ENCODE peak calls at places on chromosomes 1 and 21, in ten cellular contexts. R, I, H, V, F, Q, K, M, Z and Y are unnamed samples. For H3K9me3, the result is how much of the 10 kb centered on the place peaks cover.

GRCh38 chr1:50973875-50974617 is 4.0 kb downstream of the CDKN2C start:
- DNase-seq in H (no peak), M (peak), R (no peak), F (no peak), I (no peak), V (no peak), K (no peak), Q (peak), Z (no peak), Y (no peak)

GRCh38 chr1:178379807-178380206 is 117.0 kb downstream of the CLEC20A start:
- DNase-seq in K (no peak), M (peak), V (no peak), F (no peak), H (no peak), I (no peak), Q (peak), Z (no peak), R (no peak), Y (peak)

GRCh38 chr1:54234284-54234683 is 34.3 kb downstream of the MRPL37 start:
- DNase-seq in V (no peak), F (no peak), K (no peak), R (no peak), Q (no peak), H (no peak), Z (no peak), M (no peak), I (no peak), Y (no peak)

GRCh38 chr1:212858461-212859265 is 588 bp downstream of the FLVCR1 start:
- DNase-seq in K (no peak), I (peak), V (peak), F (peak), Q (peak), Z (peak), H (no peak), R (peak), M (no peak), Y (no peak)

GRCh38 chr1:19220080-19220846 is 10.2 kb upstream of the UBR4 start:
- DNase-seq in H (no peak), Q (no peak), V (no peak), F (no peak), M (no peak), Z (no peak), I (no peak), K (no peak), R (no peak), Y (no peak)

GRCh38 chr1:46020005-46020404 is 112.4 kb downstream of the PIK3R3 start:
- DNase-seq in R (no peak), I (no peak), Z (no peak), V (no peak), H (no peak), M (no peak), K (no peak), F (no peak), Q (no peak), Y (no peak)

GRCh38 chr1:26543444-26543835 is 13.9 kb downstream of the RPS6KA1 start:
- DNase-seq in Q (no peak), M (no peak), K (no peak), V (no peak), Z (no peak), H (no peak), R (no peak), I (no peak), F (no peak), Y (no peak)

GRCh38 chr1:44523747-44524146 is 118.7 kb downstream of the RNF220 start:
- DNase-seq in V (no peak), Q (no peak), R (no peak), Z (no peak), H (no peak), F (no peak), M (no peak), K (no peak), I (no peak), Y (no peak)

GRCh38 chr1:69246109-69246508 is 321.6 kb upstream of the LRRC7 start:
- DNase-seq in Z (no peak), F (no peak), K (no peak), M (no peak), V (no peak), I (no peak), H (no peak), R (no peak), Q (no peak), Y (no peak)

GRCh38 chr1:6745073-6745472 is 40.2 kb upstream of the CAMTA1 start:
- DNase-seq in Q (no peak), Z (no peak), I (no peak), H (no peak), F (no peak), M (no peak), R (no peak), K (no peak), V (no peak), Y (no peak)

DNA sequence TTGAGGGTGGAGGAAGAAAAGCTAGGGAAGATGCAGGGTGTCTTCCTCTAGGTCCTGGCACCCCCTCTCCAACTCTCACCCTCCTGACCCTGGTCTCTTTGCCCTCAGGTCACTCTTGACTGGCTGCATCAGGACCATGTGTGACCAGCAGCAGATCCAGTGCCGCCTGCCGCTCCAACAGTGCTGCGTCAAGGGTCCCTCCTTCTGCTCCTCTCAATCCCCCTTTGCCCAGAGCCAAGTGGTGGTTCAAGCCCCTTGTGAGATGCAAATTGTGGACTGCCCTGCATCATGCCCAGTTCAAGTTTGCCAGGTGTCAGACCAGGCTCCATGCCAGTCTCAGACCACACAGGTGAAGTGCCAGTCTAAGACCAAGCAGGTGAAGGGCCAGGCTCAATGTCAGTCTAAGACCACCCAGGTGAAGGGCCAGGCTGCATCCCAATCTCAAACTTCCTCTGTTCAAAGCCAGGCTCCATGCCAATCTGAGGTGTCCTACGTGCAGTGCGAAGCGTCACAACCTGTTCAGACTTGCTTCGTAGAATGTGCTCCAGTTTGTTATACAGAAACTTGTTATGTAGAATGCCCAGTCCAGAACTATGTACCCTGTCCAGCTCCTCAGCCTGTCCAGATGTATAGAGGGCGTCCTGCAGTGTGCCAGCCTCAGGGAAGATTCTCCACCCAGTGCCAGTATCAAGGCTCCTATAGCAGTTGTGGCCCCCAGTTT is 1.8 kb downstream of the KPRP start:
- DNase-seq in H (no peak), Q (no peak), M (no peak), F (no peak), R (no peak), Z (no peak), V (no peak), K (no peak), I (no peak), Y (no peak)
- H3K9me3 ChIP-seq in H (under half), Q (under half), M (under half), F (under half), R (under half), Z (under half), V (under half), K (under half), I (under half), Y (under half)

GRCh38 chr1:48999321-48999720 is 222.6 kb upstream of the BEND5 start:
- DNase-seq in M (no peak), K (no peak), H (no peak), I (no peak), V (no peak), F (no peak), R (no peak), Q (no peak), Z (no peak), Y (no peak)
- H3K9me3 ChIP-seq in M (under half), K (under half), H (under half), I (under half), V (under half), F (under half), R (under half), Q (under half), Z (under half), Y (under half)

DNA sequence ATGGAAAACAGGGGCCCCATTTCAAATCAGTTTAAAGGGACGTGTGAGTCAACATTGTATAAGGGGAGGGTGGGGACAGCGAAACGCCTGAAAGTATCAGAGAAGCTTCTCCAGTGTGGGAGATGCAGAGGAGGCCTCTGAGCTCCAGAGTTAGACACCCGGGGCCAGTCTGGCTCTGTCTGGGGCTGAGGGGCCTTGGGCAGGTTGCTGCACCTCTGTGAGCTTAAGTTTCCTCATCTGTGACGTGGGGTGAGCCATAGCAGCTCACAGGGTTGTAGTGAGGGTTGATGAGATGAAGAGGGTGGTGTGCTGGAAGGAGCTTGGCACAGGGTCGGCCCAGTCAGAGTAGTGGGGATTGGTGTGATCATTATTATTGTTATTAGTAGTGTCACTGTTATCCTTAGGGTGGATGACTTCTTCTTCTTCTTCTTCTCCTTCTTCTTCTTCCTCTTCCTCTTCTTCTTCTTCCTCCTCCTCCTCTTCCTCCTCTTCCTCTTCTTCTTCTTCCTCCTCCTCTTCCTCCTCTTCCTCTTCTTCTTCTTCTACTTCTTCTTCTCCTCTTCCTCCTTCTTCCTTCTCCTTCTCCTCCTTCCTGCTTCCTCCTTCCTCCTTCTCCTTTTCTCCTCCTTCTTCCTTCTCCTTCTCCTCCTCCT is 282.0 kb downstream of the PTPRU start:
- DNase-seq in F (no peak), Z (no peak), M (no peak), V (no peak), Q (no peak), I (no peak), R (peak), K (peak), H (no peak), Y (no peak)
- H3K9me3 ChIP-seq in F (under half), Z (under half), M (under half), V (under half), Q (under half), I (under half), R (under half), K (under half), H (under half), Y (under half)

GRCh38 chr21:44383216-44383615 is 29.8 kb downstream of the TRPM2 start:
- DNase-seq in I (no peak), M (no peak), Q (no peak), R (no peak), F (no peak), H (no peak), Z (no peak), K (no peak), V (no peak), Y (no peak)

GRCh38 chr21:44380876-44381275 is 27.5 kb downstream of the TRPM2 start:
- DNase-seq in Z (no peak), I (no peak), H (no peak), Q (no peak), F (no peak), V (no peak), R (no peak), M (no peak), K (no peak), Y (no peak)

GRCh38 chr21:44382536-44382935 is 29.1 kb downstream of the TRPM2 start:
- DNase-seq in M (no peak), K (no peak), F (no peak), Z (no peak), H (no peak), R (no peak), V (no peak), Q (no peak), I (no peak), Y (no peak)

GRCh38 chr21:44381874-44382273 is 28.5 kb downstream of the TRPM2 start:
- DNase-seq in H (no peak), R (no peak), I (no peak), M (no peak), Q (no peak), V (no peak), F (no peak), Z (no peak), K (no peak), Y (no peak)

GRCh38 chr21:44384968-44385367 is 31.5 kb downstream of the TRPM2 start:
- DNase-seq in Z (no peak), F (no peak), I (no peak), M (no peak), V (no peak), K (no peak), R (no peak), H (no peak), Q (no peak), Y (no peak)
- H3K9me3 ChIP-seq in Z (under half), F (under half), I (under half), M (under half), V (under half), K (under half), R (under half), H (under half), Q (under half), Y (under half)

DNA sequence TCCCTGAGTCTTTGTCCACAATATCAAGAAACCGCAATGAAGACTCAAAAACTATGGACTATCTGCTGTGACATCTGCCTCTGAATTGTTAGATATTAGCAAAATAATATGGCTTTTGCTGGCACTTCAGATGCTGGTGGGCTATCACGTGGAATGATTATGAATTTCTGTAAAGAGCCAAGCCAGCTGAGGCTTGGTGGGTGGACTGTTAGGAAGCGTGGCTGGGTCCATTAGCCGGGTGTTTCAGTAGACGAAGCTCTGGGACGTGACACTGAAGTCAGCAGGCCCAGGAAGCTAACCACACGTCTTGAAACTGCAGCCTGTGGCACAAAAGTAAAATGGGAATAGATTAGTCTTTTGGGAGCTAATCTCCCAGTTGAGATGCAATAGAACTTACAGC is 780.0 kb upstream of the TPTE start:
- DNase-seq in Q (no peak), F (no peak), I (no peak), H (no peak), M (no peak), K (no peak), Z (no peak), V (no peak), R (no peak), Y (no peak)
- H3K9me3 ChIP-seq in Q (under half), F (under half), I (under half), H (under half), M (under half), K (under half), Z (under half), V (under half), R (under half), Y (under half)

DNA sequence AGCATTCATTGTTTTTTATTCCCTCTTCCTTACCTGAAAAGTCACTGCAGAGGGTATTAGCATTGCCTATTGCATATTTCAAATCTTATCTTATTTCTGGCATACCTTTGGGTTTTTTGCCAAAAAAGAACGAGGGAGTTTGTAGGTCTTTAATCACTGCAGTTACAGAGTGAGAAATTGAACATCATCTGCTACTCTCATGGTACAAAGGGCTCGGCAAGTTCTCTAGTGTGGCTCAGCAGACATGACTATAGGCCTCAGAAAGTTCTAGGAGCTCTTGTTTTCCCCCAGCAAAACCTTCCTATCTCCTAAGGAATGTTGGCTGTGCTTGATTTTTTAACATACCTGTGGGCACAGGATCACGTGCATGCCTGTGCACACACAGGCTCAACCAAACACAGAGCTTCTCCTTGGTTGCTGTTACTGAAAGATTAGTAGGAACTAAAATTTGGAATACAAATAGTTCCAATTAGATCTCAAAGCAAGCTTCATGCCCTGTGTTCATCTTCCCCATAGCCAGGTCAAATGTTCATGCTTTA is 69.7 kb downstream of the CCDC185 start:
- DNase-seq in Q (no peak), M (no peak), K (no peak), R (no peak), V (no peak), Z (no peak), I (no peak), H (no peak), F (no peak), Y (peak)
- H3K9me3 ChIP-seq in Q (under half), M (under half), K (under half), R (under half), V (under half), Z (under half), I (under half), H (under half), F (under half), Y (under half)

GRCh38 chr21:23579573-23579972 is 2027.7 kb downstream of the MRPL39 start:
- DNase-seq in I (no peak), H (no peak), Q (no peak), F (no peak), M (no peak), K (no peak), Z (no peak), V (no peak), R (no peak), Y (no peak)

GRCh38 chr21:23574932-23575331 is 2032.3 kb downstream of the MRPL39 start:
- DNase-seq in H (no peak), F (no peak), M (no peak), Q (no peak), V (no peak), R (no peak), I (no peak), Z (no peak), K (no peak), Y (no peak)

DNA sequence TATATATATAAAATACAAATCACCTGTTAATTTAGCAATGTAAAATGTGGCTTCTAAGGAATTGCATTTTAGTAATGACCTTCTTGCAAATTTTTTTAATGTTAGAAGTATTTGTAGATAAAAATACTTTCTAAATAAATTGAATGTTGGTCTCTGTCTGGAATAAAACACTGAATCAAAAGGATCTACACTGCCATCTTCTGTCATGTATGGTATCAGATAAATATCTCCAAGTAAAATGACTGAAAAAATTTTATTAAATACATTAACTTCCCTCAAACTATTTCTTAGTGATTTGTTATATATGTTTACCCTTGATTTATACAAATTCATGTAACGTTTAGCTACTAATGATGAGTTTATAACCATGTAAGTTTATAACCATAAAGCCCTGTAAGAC is 2029.3 kb downstream of the MRPL39 start:
- DNase-seq in Z (no peak), F (no peak), I (no peak), R (no peak), V (no peak), H (no peak), K (no peak), M (no peak), Q (no peak), Y (no peak)
- H3K9me3 ChIP-seq in Z (under half), F (under half), I (under half), R (under half), V (under half), H (under half), K (under half), M (under half), Q (under half), Y (under half)

GRCh38 chr1:226958300-226958699 is 18.2 kb downstream of the COQ8A start:
- DNase-seq in F (no peak), R (no peak), H (no peak), Q (no peak), Z (no peak), I (no peak), V (no peak), K (no peak), M (no peak), Y (no peak)

GRCh38 chr1:226960944-226961765 is 21.1 kb downstream of the COQ8A start:
- DNase-seq in K (no peak), I (no peak), V (no peak), Z (no peak), F (no peak), M (no peak), Q (no peak), H (no peak), R (no peak), Y (no peak)

GRCh38 chr1:226957714-226958113 is 17.6 kb downstream of the COQ8A start:
- DNase-seq in F (no peak), I (no peak), H (no peak), M (no peak), R (no peak), Q (no peak), K (no peak), Z (no peak), V (no peak), Y (no peak)

GRCh38 chr1:226962421-226963391 is 22.6 kb downstream of the COQ8A start:
- DNase-seq in Z (no peak), V (no peak), I (no peak), K (no peak), H (no peak), Q (no peak), F (no peak), R (no peak), M (no peak), Y (no peak)

DNA sequence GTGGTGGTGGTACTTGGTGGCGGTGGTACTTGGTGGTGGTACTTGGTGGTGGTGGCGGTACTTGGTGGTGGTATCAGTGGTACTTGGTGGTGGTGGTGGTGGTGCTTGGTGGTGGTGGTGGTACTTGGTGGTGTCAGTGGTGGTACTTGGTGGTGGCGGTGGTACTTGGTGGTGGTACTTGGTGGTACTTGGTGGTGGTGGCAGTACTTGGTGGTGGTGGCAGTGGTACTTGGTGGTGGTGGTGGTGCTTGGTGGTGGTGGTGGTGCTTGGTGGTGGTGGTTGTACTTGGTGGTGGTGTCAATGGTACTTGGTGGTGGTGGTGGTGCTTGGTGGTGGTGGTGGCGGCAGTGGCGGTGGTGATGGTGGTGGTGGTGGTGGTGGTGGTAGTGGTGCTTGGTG is 20.2 kb downstream of the COQ8A start:
- DNase-seq in V (no peak), I (no peak), M (no peak), F (no peak), K (no peak), Q (no peak), H (no peak), R (no peak), Z (no peak), Y (no peak)
- H3K9me3 ChIP-seq in V (under half), I (under half), M (under half), F (under half), K (under half), Q (under half), H (under half), R (under half), Z (under half), Y (under half)

DNA sequence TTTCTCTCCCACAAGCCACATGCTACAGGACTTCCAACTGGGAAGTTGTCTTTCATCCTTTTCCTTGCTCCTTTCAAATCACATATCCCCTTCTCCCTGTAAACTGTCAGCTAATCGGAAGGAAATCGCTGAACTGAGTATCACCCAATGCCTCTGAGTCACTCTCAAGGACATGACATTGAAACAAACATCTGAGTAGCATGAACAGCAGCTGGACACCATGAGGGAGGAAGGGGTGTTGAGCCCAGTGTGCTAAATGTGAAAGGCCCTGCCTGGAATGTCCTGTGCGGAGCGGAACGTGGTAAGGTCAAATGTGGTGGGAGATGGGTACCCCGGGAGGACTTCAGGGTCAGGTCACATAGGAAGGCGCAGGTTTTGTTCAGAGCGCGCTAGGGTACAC is at the start of gene OR2AJ1:
- DNase-seq in V (no peak), H (no peak), F (no peak), Q (no peak), K (no peak), I (no peak), R (no peak), M (no peak), Z (no peak), Y (no peak)
- H3K9me3 ChIP-seq in V (under half), H (under half), F (under half), Q (under half), K (under half), I (under half), R (under half), M (under half), Z (under half), Y (under half)